ENCODE peak calls at places on chromosomes 11 and 22, in nine cellular contexts. R is spleen, Y is tibial nerve, C is RWPE2, Q is endothelial cell of umbilical vein, M is astrocyte, A is H9, D is vagina, Z is left ventricle myocardium inferior. B is an unnamed sample.

GRCh38 chr22:44143117-44143495 is 37.6 kb upstream of the PARVG start:
- DNase-seq in C (no peak), R (no peak), D (no peak), A (no peak), Y (no peak), Z (no peak), M (no peak), Q (no peak), B (no peak)

GRCh38 chr11:12810497-12810896 is 136.3 kb downstream of the TEAD1 start:
- DNase-seq in Y (no peak), A (no peak), M (peak), D (no peak), C (no peak), R (no peak), Q (no peak), Z (no peak), B (peak)

GRCh38 chr11:121961228-121961860 is 154.7 kb downstream of the BLID start:
- DNase-seq in D (no peak), Q (no peak), C (no peak), A (no peak), R (no peak), M (no peak), Y (no peak), Z (no peak), B (peak)

GRCh38 chr22:17807571-17808410 is 33.5 kb upstream of the BID start:
- DNase-seq in R (no peak), A (peak), Z (peak), Y (no peak), Q (no peak), C (no peak), D (no peak), M (peak), B (peak)

GRCh38 chr11:99311870-99312269 is 291.1 kb downstream of the CNTN5 start:
- DNase-seq in A (no peak), C (no peak), Z (no peak), M (no peak), Q (no peak), R (no peak), D (no peak), Y (no peak), B (no peak)

GRCh38 chr11:17273668-17274321 is 2.7 kb upstream of the NUCB2 start:
- DNase-seq in R (no peak), C (no peak), Q (no peak), M (no peak), D (no peak), Y (no peak), Z (no peak), A (peak), B (no peak)

GRCh38 chr11:114307524-114308203 is 11.5 kb downstream of the NNMT start:
- DNase-seq in Z (peak), R (no peak), Y (peak), C (no peak), Q (peak), D (no peak), M (peak), A (no peak), B (peak)

GRCh38 chr11:2314525-2315394 is 12.9 kb downstream of the TSPAN32 start:
- DNase-seq in Q (peak), C (peak), M (peak), Y (peak), A (no peak), R (peak), D (no peak), Z (peak), B (peak)

GRCh38 chr11:2666828-2667570 is 32.8 kb downstream of the KCNQ1OT1 start:
- DNase-seq in R (peak), C (no peak), M (no peak), A (peak), D (peak), Z (no peak), Q (no peak), Y (no peak), B (no peak)

GRCh38 chr11:84780689-84781293 is 846.4 kb downstream of the DLG2 start:
- DNase-seq in D (no peak), Q (no peak), Y (no peak), C (no peak), M (peak), A (no peak), R (no peak), Z (no peak), B (peak)

GRCh38 chr11:59756845-59757244 is 1.7 kb downstream of the STX3 start:
- DNase-seq in Q (no peak), C (peak), R (peak), A (peak), D (no peak), M (no peak), Y (no peak), Z (no peak), B (peak)

GRCh38 chr11:44596541-44597276 is 31.2 kb downstream of the CD82 start:
- DNase-seq in M (peak), A (no peak), Y (no peak), Z (no peak), C (no peak), Q (no peak), R (no peak), D (no peak), B (no peak)

GRCh38 chr11:64767344-64768299 is 7.8 kb upstream of the PYGM start:
- DNase-seq in D (no peak), A (peak), M (peak), R (peak), Q (peak), Z (peak), Y (peak), C (peak), B (peak)

GRCh38 chr11:69442012-69442806 is 39.3 kb upstream of the LINC01488 start:
- DNase-seq in D (no peak), Y (no peak), C (no peak), Z (no peak), M (no peak), Q (no peak), R (peak), A (no peak), B (no peak)
- TF ChIP-seq CTCF in D (no peak), Y (no peak), C (peak), Z (no peak), M (no peak), Q (no peak), R (no peak), A (peak), B (no peak)

GRCh38 chr11:104534268-104534667 is 364.0 kb downstream of the CASP12 start:
- DNase-seq in D (no peak), R (no peak), Y (no peak), M (peak), Z (no peak), C (no peak), A (no peak), Q (peak), B (peak)

GRCh38 chr11:104529213-104529612 is 365.3 kb upstream of the PDGFD start:
- DNase-seq in R (no peak), D (no peak), A (no peak), Z (no peak), C (no peak), M (peak), Q (no peak), Y (no peak), B (no peak)

GRCh38 chr11:104531894-104532293 is 366.4 kb downstream of the CASP12 start:
- DNase-seq in R (no peak), Y (no peak), M (no peak), C (no peak), Q (no peak), A (no peak), Z (no peak), D (no peak), B (no peak)

GRCh38 chr11:104529916-104530315 is 366.0 kb upstream of the PDGFD start:
- DNase-seq in C (no peak), D (no peak), Z (no peak), Q (no peak), M (no peak), R (no peak), Y (no peak), A (no peak), B (no peak)

GRCh38 chr11:104531075-104531474 is 367.1 kb upstream of the PDGFD start:
- DNase-seq in Z (no peak), C (no peak), M (no peak), Y (no peak), Q (peak), D (no peak), A (peak), R (no peak), B (no peak)
- TF ChIP-seq CTCF in Z (no peak), C (peak), M (no peak), Y (no peak), Q (no peak), D (no peak), A (peak), R (no peak), B (no peak)

DNA sequence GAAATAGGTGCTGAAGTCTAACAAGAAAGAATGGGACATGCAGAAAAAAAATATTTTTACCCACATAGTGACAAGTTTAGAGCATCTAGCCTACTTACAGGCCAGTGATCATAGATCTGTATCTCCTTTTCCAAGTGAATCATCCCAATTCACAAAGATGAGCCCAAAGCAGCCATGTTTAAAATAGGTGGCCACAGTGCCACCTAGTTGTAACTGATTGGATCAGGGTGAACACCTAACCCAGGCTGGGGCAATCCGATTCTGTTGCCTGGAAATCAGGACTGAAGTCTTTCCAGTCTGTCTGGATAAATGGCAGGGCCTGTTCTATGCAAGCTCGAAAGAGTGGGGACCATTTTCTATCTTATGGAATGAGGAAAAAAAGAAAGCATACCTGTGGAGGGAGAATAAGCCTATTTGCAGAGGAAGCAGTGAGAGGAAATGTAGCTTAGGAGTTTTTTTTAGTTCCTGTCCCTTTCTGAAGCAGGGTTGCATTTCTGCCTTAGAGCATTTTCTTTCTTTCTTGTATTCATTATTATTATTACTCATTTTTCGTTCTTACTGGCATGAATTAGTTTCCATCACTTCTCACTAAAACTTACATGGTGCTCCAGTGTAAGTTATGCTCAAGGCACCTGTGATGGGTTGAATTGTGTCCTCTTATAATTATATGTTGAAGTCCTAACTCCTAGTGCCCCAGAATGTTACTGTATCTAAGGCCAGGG is 113.2 kb upstream of the RAG2 start:
- DNase-seq in M (no peak), D (no peak), Q (no peak), Y (no peak), Z (no peak), A (no peak), C (no peak), R (no peak), B (no peak)
- TF ChIP-seq CTCF in M (no peak), D (no peak), Q (no peak), Y (no peak), Z (no peak), A (peak), C (peak), R (no peak), B (no peak)

DNA sequence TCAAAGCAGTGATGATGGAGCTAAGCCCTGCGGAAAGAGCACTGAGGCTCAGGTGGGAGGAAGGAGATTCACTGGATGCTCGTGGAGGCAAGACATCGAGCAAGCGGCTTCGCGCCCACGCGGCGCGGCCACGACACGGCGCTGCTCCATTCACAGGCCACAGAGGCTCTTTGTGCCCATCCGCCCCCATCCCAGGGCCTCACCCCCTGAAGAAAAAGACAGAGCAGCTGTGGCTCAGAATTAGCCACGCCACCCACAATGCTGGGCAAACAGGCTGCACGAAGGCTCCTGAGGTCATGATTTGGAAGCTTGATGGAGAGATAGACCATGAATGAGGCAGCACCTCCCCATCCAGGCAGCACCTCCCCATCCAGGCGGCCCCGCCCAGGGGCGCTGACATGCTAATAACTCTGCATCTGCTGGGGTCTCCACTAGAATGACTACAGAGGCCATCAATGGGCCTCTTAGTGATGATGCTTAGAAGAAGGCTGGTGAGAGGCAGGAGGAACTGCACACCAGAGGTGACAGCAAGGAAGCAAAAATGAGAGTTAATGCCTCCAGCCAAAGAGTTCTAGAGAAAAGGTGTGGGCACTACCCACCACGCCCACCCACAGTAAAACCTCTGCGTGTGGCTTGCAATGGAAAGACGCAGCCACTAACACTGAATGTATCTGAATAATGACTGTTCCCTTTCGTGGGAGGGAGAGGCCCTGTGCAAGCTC is 43.5 kb downstream of the MYH9 start:
- DNase-seq in C (no peak), Y (no peak), A (no peak), M (no peak), Q (no peak), D (no peak), R (no peak), Z (no peak), B (no peak)
- TF ChIP-seq CTCF in C (no peak), Y (no peak), A (no peak), M (no peak), Q (no peak), D (no peak), R (no peak), Z (no peak), B (no peak)

GRCh38 chr11:94968334-94968958 is 4.9 kb downstream of the CWC15 start:
- DNase-seq in Q (peak), M (peak), Z (no peak), C (no peak), Y (no peak), A (no peak), R (no peak), D (no peak), B (peak)
- TF ChIP-seq CTCF in Q (peak), M (peak), Z (peak), C (peak), Y (peak), A (peak), R (peak), D (peak), B (peak)

DNA sequence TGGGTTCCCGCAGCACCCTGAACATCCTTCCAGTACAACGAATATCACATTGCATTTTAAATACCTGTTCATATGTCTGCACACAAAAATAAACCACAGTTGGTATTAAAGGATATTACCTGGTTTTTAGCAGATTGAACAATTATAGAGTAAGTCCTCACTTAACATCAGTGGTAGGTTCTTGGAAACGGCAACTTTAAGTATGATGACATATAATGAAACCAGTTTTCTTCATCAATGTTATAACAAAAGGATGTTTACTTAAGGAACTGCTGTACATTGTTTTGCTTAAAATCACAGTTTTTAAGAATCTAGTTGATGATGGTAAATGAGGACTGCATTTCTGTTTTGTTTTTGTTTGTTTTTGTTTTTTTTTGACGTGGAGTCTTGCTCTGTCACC is 28.0 kb downstream of the TRIM66 start:
- DNase-seq in D (no peak), Q (no peak), R (no peak), A (no peak), Y (no peak), M (no peak), Z (no peak), C (no peak), B (peak)
- TF ChIP-seq CTCF in D (no peak), Q (no peak), R (no peak), A (no peak), Y (no peak), M (no peak), Z (no peak), C (no peak), B (no peak)

GRCh38 chr11:91927448-91927847 is 297.2 kb upstream of the FAT3 start:
- DNase-seq in Z (no peak), Q (no peak), R (no peak), A (no peak), M (no peak), C (no peak), D (no peak), Y (no peak), B (no peak)

GRCh38 chr11:91935120-91935519 is 289.5 kb upstream of the FAT3 start:
- DNase-seq in Z (no peak), D (no peak), R (no peak), C (no peak), Y (no peak), A (no peak), M (no peak), Q (no peak), B (no peak)

GRCh38 chr11:91926967-91927366 is 297.7 kb upstream of the FAT3 start:
- DNase-seq in C (no peak), Y (no peak), A (no peak), Q (peak), R (no peak), Z (peak), M (no peak), D (no peak), B (no peak)

DNA sequence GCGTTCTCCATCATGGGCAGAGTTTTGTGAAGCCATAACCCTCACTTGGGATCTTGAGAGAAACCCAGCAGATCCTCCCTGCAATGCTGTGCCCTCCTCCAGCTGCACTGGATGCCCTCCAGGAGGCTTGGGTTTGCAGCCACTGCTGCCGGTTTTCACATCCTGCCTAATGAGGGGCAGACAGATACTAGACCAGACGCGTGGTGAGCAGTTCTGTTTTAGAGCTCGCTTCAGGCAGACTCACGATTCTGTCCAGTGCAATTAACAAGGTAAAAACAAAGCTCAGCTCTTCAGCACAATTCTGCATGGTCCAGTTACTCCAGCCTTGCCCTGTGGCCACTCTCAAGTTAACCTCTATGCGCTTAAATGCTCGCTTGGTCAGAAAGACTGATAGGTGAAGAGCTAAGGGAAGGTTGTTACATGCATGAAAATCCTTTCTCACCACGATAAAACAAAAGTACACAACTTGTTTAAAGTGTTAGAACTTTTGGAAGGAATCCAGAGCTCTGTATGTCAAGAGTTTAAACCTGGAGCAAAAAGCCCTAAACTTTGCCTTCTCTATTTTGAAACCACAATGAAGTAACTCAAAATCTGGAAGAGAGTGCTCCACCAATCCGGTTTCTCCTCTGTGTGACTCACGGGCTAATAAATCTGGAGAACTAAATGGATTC is 292.3 kb upstream of the FAT3 start:
- DNase-seq in R (no peak), C (no peak), A (no peak), D (no peak), Z (no peak), Q (no peak), M (peak), Y (no peak), B (no peak)
- TF ChIP-seq CTCF in R (no peak), C (no peak), A (no peak), D (no peak), Z (no peak), Q (no peak), M (no peak), Y (no peak), B (no peak)

GRCh38 chr11:70485326-70486025 is 87.1 kb downstream of the CTTN start:
- DNase-seq in R (no peak), Y (no peak), Q (no peak), C (no peak), D (no peak), Z (no peak), M (no peak), A (no peak), B (no peak)

GRCh38 chr11:70482529-70482917 is 84.2 kb downstream of the CTTN start:
- DNase-seq in M (peak), D (no peak), C (no peak), Z (peak), Q (no peak), R (no peak), A (no peak), Y (no peak), B (peak)

GRCh38 chr11:70481625-70482528 is 83.5 kb downstream of the CTTN start:
- DNase-seq in Y (no peak), M (peak), Z (peak), Q (no peak), D (no peak), R (no peak), C (no peak), A (no peak), B (peak)

GRCh38 chr11:70483940-70484339 is 85.6 kb downstream of the CTTN start:
- DNase-seq in R (no peak), D (no peak), C (no peak), Q (no peak), A (no peak), Z (no peak), M (no peak), Y (no peak), B (no peak)

GRCh38 chr11:70483077-70483861 is 84.9 kb downstream of the CTTN start:
- DNase-seq in Q (no peak), Y (no peak), M (peak), D (no peak), R (no peak), C (no peak), A (no peak), Z (peak), B (peak)
- TF ChIP-seq CTCF in Q (peak), Y (peak), M (peak), D (no peak), R (peak), C (peak), A (peak), Z (peak), B (peak)